ENCODE peak calls at places on chromosomes 16 and 17, in five cellular contexts. Z is HFFc6, O is ACHN, T is MV-4-11, C is psoas muscle. G is an unnamed sample.

GRCh38 chr16:75258807-75259141 is 7.3 kb upstream of the BCAR1 start:
- DNase-seq in Z (no peak), O (no peak), T (no peak), C (no peak), G (no peak)

GRCh38 chr17:79695293-79696158 is 35.2 kb upstream of the ENPP7 start:
- DNase-seq in Z (no peak), O (no peak), T (no peak), C (no peak), G (peak; percentile 20)

GRCh38 chr16:14097182-14097951 is 26.2 kb downstream of the MRTFB start:
- DNase-seq in Z (peak; percentile 8), O (no peak), T (no peak), C (no peak), G (no peak)

GRCh38 chr17:79789943-79790804 is 6.7 kb downstream of the CBX8 start:
- DNase-seq in Z (no peak), O (peak; percentile 45), T (no peak), C (peak; percentile 55), G (peak; percentile 46)

GRCh38 chr17:32341141-32341856 is 674 bp downstream of the C17orf75 start:
- DNase-seq in Z (peak; percentile 25), O (peak; percentile 48), T (peak; percentile 60), C (no peak), G (peak; percentile 56)

GRCh38 chr16:66375451-66375850 is 9.0 kb downstream of the CDH5 start:
- DNase-seq in Z (no peak), O (no peak), T (no peak), C (no peak), G (no peak)

GRCh38 chr16:28264656-28265055 is 27.7 kb upstream of the SBK1 start:
- DNase-seq in Z (no peak), O (no peak), T (peak; percentile 25), C (peak; percentile 60), G (peak; percentile 78)

GRCh38 chr16:84571010-84571409 is 46.9 kb downstream of the COTL1 start:
- DNase-seq in Z (no peak), O (no peak), T (no peak), C (no peak), G (no peak)

GRCh38 chr16:9027070-9027799 is 63.5 kb upstream of the USP7 start:
- DNase-seq in Z (no peak), O (no peak), T (no peak), C (no peak), G (no peak)

GRCh38 chr17:32269377-32269776 is 3.7 kb downstream of the RHBDL3 start:
- DNase-seq in Z (no peak), O (no peak), T (peak; percentile 77), C (no peak), G (no peak)

GRCh38 chr16:73049051-73049910 is 1.4 kb upstream of the ZFHX3 start:
- DNase-seq in Z (no peak), O (no peak), T (no peak), C (no peak), G (no peak)

GRCh38 chr17:43814026-43814425 is 18.9 kb downstream of the MPP3 start:
- DNase-seq in Z (no peak), O (no peak), T (no peak), C (no peak), G (no peak)

GRCh38 chr16:46757339-46758050 is 9.4 kb upstream of the MYLK3 start:
- DNase-seq in Z (no peak), O (no peak), T (no peak), C (peak; percentile 77), G (no peak)

GRCh38 chr17:50459081-50459676 is 9.5 kb downstream of the CHAD start:
- DNase-seq in Z (peak; percentile 10), O (no peak), T (no peak), C (no peak), G (no peak)

GRCh38 chr17:55259684-55260111 is 5.1 kb upstream of the HLF start:
- DNase-seq in Z (no peak), O (no peak), T (no peak), C (no peak), G (no peak)

GRCh38 chr17:42428141-42428944 is 5.3 kb upstream of the CAVIN1 start:
- DNase-seq in Z (peak; percentile 99), O (peak; percentile 99), T (peak; percentile 69), C (no peak), G (peak; percentile 75)

GRCh38 chr16:17134586-17134985 is 336.2 kb downstream of the XYLT1 start:
- DNase-seq in Z (no peak), O (no peak), T (no peak), C (no peak), G (no peak)

G was measured in KBM-7.